ENCODE peak calls at places on chromosomes 3 and 15, in eight cellular contexts. C is psoas muscle, Q is GM10248, A is osteocyte, H is IMR-90, D is endothelial cell, Y is fibroblast of the aortic adventitia, O is foreskin fibroblast. U is an unnamed sample.

GRCh38 chr3:134652409-134652831 is 1.6 kb upstream of the KY start:
- DNase-seq in C (no peak), Q (no peak), A (peak; percentile 64), H (peak; percentile 29), D (no peak), Y (peak; percentile 90), O (peak; percentile 28), U (no peak)

GRCh38 chr15:96285306-96285705 is 45.2 kb upstream of the NR2F2 start:
- DNase-seq in C (peak; percentile 19), Q (no peak), A (peak; percentile 88), H (peak; percentile 99), D (no peak), Y (peak; percentile 77), O (peak; percentile 95), U (no peak)

GRCh38 chr3:51338632-51339031 is 46.5 kb upstream of the MANF start:
- DNase-seq in C (no peak), Q (no peak), A (no peak), H (no peak), D (no peak), Y (no peak), O (no peak), U (no peak)

GRCh38 chr3:82558081-82558480 is 796.6 kb upstream of the GBE1 start:
- DNase-seq in C (no peak), Q (no peak), A (no peak), H (no peak), D (no peak), Y (no peak), O (no peak), U (no peak)

GRCh38 chr3:46293991-46294833 is 52.0 kb downstream of the CCR3 start:
- DNase-seq in C (no peak), Q (peak; percentile 50), A (no peak), H (no peak), D (no peak), Y (no peak), O (no peak), U (no peak)

GRCh38 chr15:75842722-75843617 is at the start of gene UBE2Q2:
- DNase-seq in C (peak; percentile 82), Q (peak; percentile 85), A (peak; percentile 88), H (peak; percentile 62), D (peak; percentile 66), Y (peak; percentile 57), O (peak; percentile 90), U (peak; percentile 68)

GRCh38 chr15:54810496-54810895 is 386.2 kb downstream of the RSL24D1 start:
- DNase-seq in C (no peak), Q (no peak), A (no peak), H (no peak), D (no peak), Y (no peak), O (no peak), U (no peak)

GRCh38 chr3:195697582-195698324 is 23.0 kb upstream of the MUC20 start:
- DNase-seq in C (no peak), Q (no peak), A (no peak), H (peak; percentile 88), D (no peak), Y (peak; percentile 91), O (peak; percentile 94), U (no peak)

GRCh38 chr3:115448856-115449255 is 174.5 kb upstream of the GAP43 start:
- DNase-seq in C (no peak), Q (no peak), A (no peak), H (no peak), D (no peak), Y (peak; percentile 47), O (peak; percentile 29), U (no peak)

GRCh38 chr15:36067483-36068274 is 511.7 kb upstream of the CDIN1 start:
- DNase-seq in C (no peak), Q (no peak), A (no peak), H (no peak), D (no peak), Y (no peak), O (no peak), U (no peak)

GRCh38 chr3:115562636-115563267 is 60.6 kb upstream of the GAP43 start:
- DNase-seq in C (no peak), Q (no peak), A (no peak), H (no peak), D (no peak), Y (no peak), O (no peak), U (no peak)

GRCh38 chr3:18423401-18424212 is 1.5 kb downstream of the SATB1 start:
- DNase-seq in C (peak; percentile 56), Q (peak; percentile 24), A (no peak), H (peak; percentile 51), D (peak; percentile 36), Y (peak; percentile 68), O (peak; percentile 83), U (no peak)

GRCh38 chr15:78537266-78537665 is 3.0 kb upstream of the PSMA4 start:
- DNase-seq in C (no peak), Q (no peak), A (no peak), H (no peak), D (no peak), Y (peak; percentile 65), O (peak; percentile 62), U (no peak)

GRCh38 chr3:62622553-62623174 is 249.3 kb upstream of the FEZF2 start:
- DNase-seq in C (no peak), Q (peak; percentile 21), A (no peak), H (peak; percentile 61), D (peak; percentile 19), Y (peak; percentile 84), O (peak; percentile 83), U (no peak)

DNA sequence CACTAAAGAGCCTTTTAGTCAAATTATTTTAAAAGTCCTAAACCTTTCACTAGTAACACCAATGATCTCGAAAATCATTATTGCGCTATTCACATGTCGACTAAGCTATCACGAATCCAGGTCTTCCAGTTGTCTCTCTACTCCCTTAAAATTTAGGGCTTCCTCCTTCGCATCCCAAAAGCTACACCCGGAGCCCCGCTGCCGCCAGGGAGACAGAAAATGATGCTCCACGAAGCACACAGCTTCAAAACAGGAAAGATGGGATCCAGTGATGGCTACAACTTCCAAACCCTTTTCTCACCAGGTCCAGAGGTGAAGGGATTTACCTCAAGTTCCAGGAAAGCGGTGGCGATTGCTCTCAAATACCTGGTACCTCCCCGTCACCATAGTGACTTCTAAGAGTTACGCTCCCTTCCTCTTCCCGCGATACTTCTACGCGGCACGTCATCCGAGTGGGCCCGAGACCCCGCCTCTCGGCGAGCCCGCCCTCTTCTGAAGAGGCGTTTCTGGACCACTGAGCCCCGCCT is at the start of gene IFT80:
- DNase-seq in C (peak; percentile 94), Q (peak; percentile 93), A (peak; percentile 98), H (peak; percentile 95), D (peak; percentile 91), Y (peak; percentile 97), O (peak; percentile 98), U (peak; percentile 46)
- TF ChIP-seq CTCF in C (peak; percentile 9), Q (no peak), A (no peak), H (no peak), D (no peak), Y (peak; percentile 38), O (no peak), U (no peak)

GRCh38 chr15:57138260-57138895 is 219.9 kb downstream of the TCF12 start:
- DNase-seq in C (no peak), Q (peak; percentile 16), A (no peak), H (peak; percentile 82), D (peak; percentile 50), Y (peak; percentile 90), O (peak; percentile 76), U (no peak)
- TF ChIP-seq CTCF in C (peak; percentile 71), Q (peak; percentile 30), A (peak; percentile 79), H (peak; percentile 72), D (peak; percentile 72), Y (peak; percentile 95), O (peak; percentile 81), U (peak; percentile 73)

GRCh38 chr15:100650685-100651084 is 48.3 kb downstream of the ASB7 start:
- DNase-seq in C (no peak), Q (no peak), A (no peak), H (no peak), D (no peak), Y (no peak), O (no peak), U (no peak)
- TF ChIP-seq CTCF in C (no peak), Q (peak; percentile 17), A (peak; percentile 15), H (no peak), D (no peak), Y (peak; percentile 4), O (no peak), U (peak; percentile 5)

GRCh38 chr15:81117581-81117980 is 16.5 kb upstream of the CFAP161 start:
- DNase-seq in C (no peak), Q (no peak), A (no peak), H (no peak), D (no peak), Y (no peak), O (no peak), U (no peak)
- TF ChIP-seq CTCF in C (no peak), Q (no peak), A (no peak), H (no peak), D (no peak), Y (no peak), O (no peak), U (no peak)

GRCh38 chr3:53114011-53114400 is 16.2 kb downstream of the RFT1 start:
- DNase-seq in C (peak; percentile 75), Q (peak; percentile 84), A (peak; percentile 91), H (peak; percentile 78), D (peak; percentile 84), Y (peak; percentile 83), O (peak; percentile 90), U (peak; percentile 53)
- TF ChIP-seq CTCF in C (peak; percentile 90), Q (peak; percentile 89), A (peak; percentile 89), H (peak; percentile 92), D (peak; percentile 93), Y (peak; percentile 92), O (peak; percentile 93), U (peak; percentile 89)

DNA sequence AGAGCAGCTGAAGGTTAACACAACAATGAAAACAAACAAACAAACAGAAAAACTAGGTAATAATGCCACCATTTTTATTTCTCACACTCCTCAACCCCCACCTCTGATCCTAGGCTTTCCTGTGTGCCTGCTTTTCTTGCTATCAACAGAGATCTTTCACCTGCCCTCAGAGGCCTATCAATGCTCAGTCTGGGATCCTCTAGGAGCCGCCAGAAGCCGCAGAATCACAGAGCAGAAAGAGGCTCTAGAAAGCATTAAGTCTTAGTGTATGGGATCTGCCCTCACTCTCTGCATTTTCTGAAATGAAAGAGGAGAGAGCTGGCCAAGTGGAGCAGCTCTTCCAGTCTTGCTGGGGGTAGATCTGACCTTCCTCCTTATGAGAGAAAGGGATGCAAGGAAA is 306.8 kb downstream of the TUSC7 start:
- DNase-seq in C (no peak), Q (no peak), A (no peak), H (no peak), D (no peak), Y (no peak), O (peak; percentile 8), U (no peak)
- TF ChIP-seq CTCF in C (no peak), Q (no peak), A (peak; percentile 34), H (no peak), D (no peak), Y (no peak), O (peak; percentile 13), U (peak; percentile 14)

DNA sequence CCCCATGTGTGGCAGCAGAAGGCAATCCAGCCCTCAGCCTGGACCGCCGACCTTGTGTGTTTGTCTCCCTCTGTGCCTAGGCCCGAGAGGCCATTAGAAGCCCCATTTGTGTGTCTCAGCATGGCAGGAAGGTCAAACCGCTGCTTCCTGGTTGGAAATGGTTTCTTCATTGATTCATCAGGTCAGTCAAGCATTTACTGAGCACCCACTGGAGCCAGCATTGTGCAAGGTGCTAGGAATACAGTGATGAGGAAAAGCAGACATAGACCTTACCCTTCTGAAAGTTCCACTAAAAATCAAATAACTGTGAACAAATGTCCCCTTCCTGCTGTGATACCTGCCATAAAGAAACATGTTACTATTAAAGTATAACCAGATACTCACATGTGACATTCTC is 265.9 kb upstream of the CTDSPL start:
- DNase-seq in C (no peak), Q (no peak), A (no peak), H (no peak), D (no peak), Y (no peak), O (no peak), U (no peak)
- TF ChIP-seq CTCF in C (no peak), Q (no peak), A (no peak), H (no peak), D (no peak), Y (no peak), O (no peak), U (no peak)

U was measured in D721Med.